ENCODE peak calls at places on chromosomes 4 and X, in five cellular contexts. P is tibial artery; I is left ventricle myocardium inferior; X is CD8-positive, alpha-beta T cell; R is sigmoid colon. W is an unnamed sample. For H3K9me3, the result is how much of the 10 kb centered on the place peaks cover.

GRCh38 chr4:5472166-5472565 is 236.2 kb downstream of the EVC2 start:
- DNase-seq in P (no peak), I (no peak), X (no peak), R (no peak), W (no peak)

GRCh38 chrX:42944381-42944998 is 166.5 kb upstream of the PPP1R2C start:
- DNase-seq in P (no peak), I (no peak), X (no peak), R (no peak), W (no peak)

GRCh38 chrX:110167952-110168451 is 149.9 kb downstream of the AMMECR1 start:
- DNase-seq in P (no peak), I (no peak), X (peak), R (no peak), W (no peak)

GRCh38 chr4:24103434-24104168 is 213.8 kb upstream of the PPARGC1A start:
- DNase-seq in P (no peak), I (no peak), X (no peak), R (no peak), W (no peak)

GRCh38 chr4:153834901-153835300 is 46.0 kb upstream of the SFRP2 start:
- DNase-seq in P (no peak), I (no peak), X (no peak), R (no peak), W (no peak)

GRCh38 chr4:38275331-38275821 is 315.2 kb downstream of the PTTG2 start:
- DNase-seq in P (no peak), I (no peak), X (no peak), R (no peak), W (peak)

GRCh38 chr4:2446656-2447564 is 22.0 kb upstream of the RNF4 start:
- DNase-seq in P (no peak), I (no peak), X (no peak), R (no peak), W (no peak)

GRCh38 chr4:122003335-122003734 is 51.5 kb upstream of the TRPC3 start:
- DNase-seq in P (no peak), I (no peak), X (peak), R (no peak), W (no peak)

GRCh38 chrX:120725874-120726273 is 96.0 kb upstream of the C1GALT1C1 start:
- DNase-seq in P (no peak), I (no peak), X (no peak), R (no peak), W (no peak)

GRCh38 chr4:123505457-123506310 is 109.1 kb downstream of the SPRY1 start:
- DNase-seq in P (peak), I (peak), X (peak), R (peak), W (peak)

GRCh38 chrX:154648931-154649863 is 4.2 kb downstream of the CTAG2 start:
- DNase-seq in P (no peak), I (no peak), X (no peak), R (no peak), W (no peak)

GRCh38 chr4:174284181-174284886 is 623 bp downstream of the CEP44 start:
- DNase-seq in P (no peak), I (no peak), X (no peak), R (no peak), W (no peak)

GRCh38 chrX:56726609-56727008 is 2.4 kb upstream of the NBDY start:
- DNase-seq in P (no peak), I (no peak), X (peak), R (no peak), W (no peak)

GRCh38 chrX:8879750-8880149 is 78.6 kb upstream of the FAM9A start:
- DNase-seq in P (no peak), I (no peak), X (peak), R (no peak), W (no peak)

GRCh38 chr4:183765121-183765990 is 106.3 kb downstream of the TRAPPC11 start:
- DNase-seq in P (no peak), I (peak), X (no peak), R (no peak), W (no peak)

GRCh38 chr4:47551682-47552081 is 66.6 kb downstream of the ATP10D start:
- DNase-seq in P (no peak), I (no peak), X (no peak), R (no peak), W (no peak)

GRCh38 chr4:118941149-118941548 is 52.5 kb downstream of the SYNPO2 start:
- DNase-seq in P (peak), I (no peak), X (no peak), R (peak), W (no peak)

GRCh38 chr4:7971881-7972500 is 32.3 kb upstream of the AFAP1 start:
- DNase-seq in P (no peak), I (no peak), X (no peak), R (no peak), W (no peak)
- H3K27ac ChIP-seq in P (no peak), I (no peak), X (peak), R (no peak), W (no peak)

GRCh38 chr4:71361476-71361875 is 22.7 kb downstream of the SLC4A4 start:
- DNase-seq in P (no peak), I (no peak), X (no peak), R (no peak), W (no peak)
- TF ChIP-seq CTCF in P (no peak), I (no peak), X (no peak), R (no peak), W (no peak)

DNA sequence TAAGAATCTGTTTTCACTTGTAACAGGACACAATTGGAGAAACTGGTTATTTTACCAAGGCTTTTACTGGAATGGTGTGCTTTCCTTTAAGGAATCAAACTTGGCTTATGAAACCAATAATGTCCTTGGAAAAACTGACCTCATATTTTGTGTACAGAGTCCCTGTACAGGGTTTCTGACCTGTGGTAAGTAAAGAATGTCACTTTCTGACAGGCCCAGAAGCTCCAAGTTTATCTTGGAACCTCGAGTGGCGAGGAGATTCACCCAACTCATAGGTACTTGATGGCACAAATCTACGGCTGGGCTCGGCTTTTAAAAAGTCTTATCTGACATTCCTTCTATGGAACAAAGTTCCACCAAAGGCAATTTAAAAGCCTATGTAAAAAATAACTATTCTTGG is 17.0 kb downstream of the ASIC5 start:
- DNase-seq in P (no peak), I (no peak), X (no peak), R (no peak), W (no peak)
- H3K9me3 ChIP-seq in P (under half), I (under half), X (under half), R (under half), W (under half)

GRCh38 chr4:13704020-13704419 is 76.5 kb upstream of the BOD1L1 start:
- DNase-seq in P (no peak), I (no peak), X (no peak), R (no peak), W (no peak)
- H3K27ac ChIP-seq in P (no peak), I (peak), X (no peak), R (no peak), W (no peak)

GRCh38 chrX:107102980-107103379 is 15.6 kb downstream of the RBM41 start:
- DNase-seq in P (no peak), I (no peak), X (no peak), R (no peak), W (no peak)
- TF ChIP-seq CTCF in P (no peak), I (peak), X (no peak), R (no peak), W (no peak)

GRCh38 chr4:304987-305680 is at the start of gene ZNF732:
- DNase-seq in P (peak), I (peak), X (no peak), R (no peak), W (no peak)
- H3K9me3 ChIP-seq in P (under half), I (under half), X (under half), R (under half), W (under half)